ENCODE peak calls at places on chromosomes 4 and X, in five cellular contexts. N, R, E, J and W are unnamed samples.

GRCh38 chrX:51035746-51036145 is 125.2 kb downstream of the BMP15 start:
- DNase-seq in J (no peak), R (no peak), E (no peak), N (no peak), W (no peak)

GRCh38 chr4:8270912-8271815 is 1.6 kb downstream of the HTRA3 start:
- DNase-seq in J (no peak), N (no peak), E (no peak), R (no peak), W (no peak)

GRCh38 chrX:121579016-121579760 is 531.8 kb downstream of the GLUD2 start:
- DNase-seq in J (no peak), N (no peak), E (peak), R (peak), W (no peak)

GRCh38 chr4:70705146-70705855 is 16.5 kb upstream of the RUFY3 start:
- DNase-seq in E (peak), R (peak), J (peak), N (peak), W (peak)

GRCh38 chrX:67545772-67546495 is 2.1 kb downstream of the AR start:
- DNase-seq in N (peak), R (peak), J (peak), E (peak), W (no peak)

GRCh38 chrX:7062276-7062675 is 85.2 kb upstream of the STS start:
- DNase-seq in J (peak), E (peak), R (no peak), N (no peak), W (no peak)

GRCh38 chrX:39619182-39620009 is 478.4 kb downstream of the BCOR start:
- DNase-seq in R (peak), J (no peak), N (no peak), E (no peak), W (no peak)

GRCh38 chr4:174697896-174698295 is 131.2 kb downstream of the GLRA3 start:
- DNase-seq in E (no peak), R (no peak), J (no peak), N (no peak), W (no peak)

GRCh38 chr4:119667802-119668201 is 39.2 kb upstream of the PDE5A start:
- DNase-seq in N (no peak), R (no peak), J (no peak), E (no peak), W (no peak)

GRCh38 chr4:56078866-56079265 is 130.1 kb downstream of the CEP135 start:
- DNase-seq in N (no peak), E (no peak), R (no peak), J (no peak), W (no peak)

GRCh38 chrX:153057281-153057680 is 1.0 kb downstream of the PNMA3 start:
- DNase-seq in E (no peak), R (no peak), N (no peak), J (no peak), W (no peak)

GRCh38 chr4:84753318-84753972 is 170.5 kb downstream of the CDS1 start:
- DNase-seq in N (no peak), R (peak), E (no peak), J (no peak), W (no peak)